ENCODE peak calls at places on chromosomes 16 and 17, in nine cellular contexts. One of them, this sample, is unnamed.

GRCh38 chr17:42517516-42517915 is 18.5 kb upstream of the NAGLU start:
- DNase-seq in sigmoid colon: peak; percentile 95
- DNase-seq in A549: peak; percentile 100
- DNase-seq in body of pancreas: peak; percentile 84
- DNase-seq in ovary: peak; percentile 88
- DNase-seq in stomach: peak; percentile 87
- DNase-seq in Peyer's patch: peak; percentile 82
- DNase-seq in breast epithelium: peak; percentile 85
- DNase-seq in heart left ventricle: peak; percentile 84
- DNase-seq in this sample: peak; percentile 93

GRCh38 chr16:287298-287811 is 4.4 kb downstream of the PDIA2 start:
- DNase-seq in sigmoid colon: no peak
- DNase-seq in A549: no peak
- DNase-seq in body of pancreas: peak; percentile 60
- DNase-seq in ovary: no peak
- DNase-seq in stomach: peak; percentile 60
- DNase-seq in Peyer's patch: no peak
- DNase-seq in breast epithelium: no peak
- DNase-seq in heart left ventricle: no peak
- DNase-seq in this sample: no peak

GRCh38 chr16:64098451-64098850 is 1023.4 kb downstream of the CDH11 start:
- DNase-seq in sigmoid colon: no peak
- DNase-seq in A549: no peak
- DNase-seq in body of pancreas: no peak
- DNase-seq in ovary: no peak
- DNase-seq in stomach: no peak
- DNase-seq in Peyer's patch: no peak
- DNase-seq in breast epithelium: no peak
- DNase-seq in heart left ventricle: no peak
- DNase-seq in this sample: no peak

GRCh38 chr16:63410594-63410993 is 1374.4 kb upstream of the CDH8 start:
- DNase-seq in sigmoid colon: no peak
- DNase-seq in A549: no peak
- DNase-seq in body of pancreas: no peak
- DNase-seq in ovary: no peak
- DNase-seq in stomach: no peak
- DNase-seq in Peyer's patch: no peak
- DNase-seq in breast epithelium: no peak
- DNase-seq in heart left ventricle: no peak
- DNase-seq in this sample: no peak

GRCh38 chr17:82065638-82066303 is at the start of gene DUS1L:
- DNase-seq in sigmoid colon: peak; percentile 80
- DNase-seq in A549: peak; percentile 68
- DNase-seq in body of pancreas: peak; percentile 62
- DNase-seq in ovary: peak; percentile 77
- DNase-seq in stomach: peak; percentile 71
- DNase-seq in Peyer's patch: peak; percentile 46
- DNase-seq in breast epithelium: peak; percentile 67
- DNase-seq in heart left ventricle: peak; percentile 72
- DNase-seq in this sample: peak; percentile 38

GRCh38 chr16:46691720-46692119 is 2.3 kb downstream of the ORC6 start:
- DNase-seq in sigmoid colon: no peak
- DNase-seq in A549: no peak
- DNase-seq in body of pancreas: no peak
- DNase-seq in ovary: no peak
- DNase-seq in stomach: no peak
- DNase-seq in Peyer's patch: no peak
- DNase-seq in breast epithelium: no peak
- DNase-seq in heart left ventricle: no peak
- DNase-seq in this sample: no peak

GRCh38 chr16:22195695-22196558 is 10.2 kb upstream of the EEF2K start:
- DNase-seq in sigmoid colon: peak; percentile 95
- DNase-seq in A549: peak; percentile 60
- DNase-seq in body of pancreas: peak; percentile 92
- DNase-seq in ovary: peak; percentile 92
- DNase-seq in stomach: peak; percentile 94
- DNase-seq in Peyer's patch: peak; percentile 90
- DNase-seq in breast epithelium: peak; percentile 96
- DNase-seq in heart left ventricle: peak; percentile 90
- DNase-seq in this sample: peak; percentile 95

GRCh38 chr17:40035162-40035559 is 19.0 kb downstream of the MED24 start:
- DNase-seq in sigmoid colon: no peak
- DNase-seq in A549: peak; percentile 74
- DNase-seq in body of pancreas: no peak
- DNase-seq in ovary: no peak
- DNase-seq in stomach: no peak
- DNase-seq in Peyer's patch: no peak
- DNase-seq in breast epithelium: no peak
- DNase-seq in heart left ventricle: no peak
- DNase-seq in this sample: peak; percentile 60

GRCh38 chr17:83180996-83181481 is 101.6 kb downstream of the METRNL start:
- DNase-seq in sigmoid colon: no peak
- DNase-seq in A549: peak; percentile 43
- DNase-seq in body of pancreas: peak; percentile 1
- DNase-seq in ovary: peak; percentile 9
- DNase-seq in stomach: no peak
- DNase-seq in Peyer's patch: peak; percentile 13
- DNase-seq in breast epithelium: peak; percentile 34
- DNase-seq in heart left ventricle: no peak
- DNase-seq in this sample: no peak
- TF ChIP-seq CTCF in sigmoid colon: no peak
- TF ChIP-seq CTCF in A549: no peak
- TF ChIP-seq CTCF in body of pancreas: no peak
- TF ChIP-seq CTCF in ovary: no peak
- TF ChIP-seq CTCF in stomach: no peak
- TF ChIP-seq CTCF in Peyer's patch: no peak
- TF ChIP-seq CTCF in breast epithelium: no peak
- TF ChIP-seq CTCF in heart left ventricle: no peak
- TF ChIP-seq CTCF in this sample: no peak

DNA sequence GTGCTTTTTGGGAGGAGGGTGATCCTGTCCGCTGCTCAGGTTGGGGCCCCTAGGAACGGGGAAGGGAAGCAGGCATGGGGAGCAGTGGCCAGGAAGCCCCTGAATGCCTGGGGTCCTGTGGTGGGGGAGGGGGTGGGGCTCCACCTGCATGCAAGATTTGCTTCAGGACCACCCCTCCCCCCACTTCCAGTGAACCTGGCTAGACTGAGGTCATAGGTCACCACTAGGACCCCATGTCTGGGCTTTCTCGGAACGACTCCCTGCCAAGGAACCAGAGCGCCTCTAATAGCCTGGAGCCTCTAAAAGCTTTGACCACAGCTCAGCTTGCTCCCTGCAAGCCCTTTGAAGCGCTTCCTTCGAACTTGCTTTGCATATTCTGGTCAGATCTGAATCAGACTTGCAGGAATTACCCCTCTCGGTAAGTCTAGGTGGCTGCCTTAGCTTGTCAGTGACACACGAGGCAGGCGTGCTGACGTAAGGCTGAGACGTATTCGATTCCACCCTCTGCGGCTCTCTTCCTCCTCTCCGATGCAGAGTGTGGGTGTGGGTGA is 3.6 kb downstream of the SOCS3 start:
- DNase-seq in sigmoid colon: peak; percentile 85
- DNase-seq in A549: peak; percentile 67
- DNase-seq in body of pancreas: peak; percentile 64
- DNase-seq in ovary: no peak
- DNase-seq in stomach: peak; percentile 54
- DNase-seq in Peyer's patch: peak; percentile 93
- DNase-seq in breast epithelium: no peak
- DNase-seq in heart left ventricle: no peak
- DNase-seq in this sample: peak; percentile 51
- TF ChIP-seq POLR2A in sigmoid colon: no peak
- TF ChIP-seq POLR2A in A549: no peak
- TF ChIP-seq POLR2A in body of pancreas: no peak
- TF ChIP-seq POLR2A in ovary: no peak
- TF ChIP-seq POLR2A in stomach: no peak
- TF ChIP-seq POLR2A in Peyer's patch: no peak
- TF ChIP-seq POLR2A in breast epithelium: no peak
- TF ChIP-seq POLR2A in heart left ventricle: no peak
- TF ChIP-seq POLR2A in this sample: no peak

GRCh38 chr17:53949473-53950090 is 126.9 kb downstream of the KIF2B start:
- DNase-seq in sigmoid colon: no peak
- DNase-seq in A549: no peak
- DNase-seq in body of pancreas: no peak
- DNase-seq in ovary: no peak
- DNase-seq in stomach: no peak
- DNase-seq in Peyer's patch: no peak
- DNase-seq in breast epithelium: no peak
- DNase-seq in heart left ventricle: no peak
- DNase-seq in this sample: no peak
- TF ChIP-seq CTCF in sigmoid colon: no peak
- TF ChIP-seq CTCF in A549: no peak
- TF ChIP-seq CTCF in body of pancreas: no peak
- TF ChIP-seq CTCF in ovary: no peak
- TF ChIP-seq CTCF in stomach: no peak
- TF ChIP-seq CTCF in Peyer's patch: no peak
- TF ChIP-seq CTCF in breast epithelium: no peak
- TF ChIP-seq CTCF in heart left ventricle: no peak
- TF ChIP-seq CTCF in this sample: no peak

GRCh38 chr16:19517424-19518089 is 4.3 kb downstream of the GDE1 start:
- DNase-seq in sigmoid colon: no peak
- DNase-seq in A549: peak; percentile 48
- DNase-seq in body of pancreas: no peak
- DNase-seq in ovary: no peak
- DNase-seq in stomach: no peak
- DNase-seq in Peyer's patch: no peak
- DNase-seq in breast epithelium: no peak
- DNase-seq in heart left ventricle: no peak
- DNase-seq in this sample: no peak
- TF ChIP-seq POLR2A in sigmoid colon: no peak
- TF ChIP-seq POLR2A in A549: no peak
- TF ChIP-seq POLR2A in body of pancreas: no peak
- TF ChIP-seq POLR2A in ovary: no peak
- TF ChIP-seq POLR2A in stomach: no peak
- TF ChIP-seq POLR2A in Peyer's patch: no peak
- TF ChIP-seq POLR2A in breast epithelium: no peak
- TF ChIP-seq POLR2A in heart left ventricle: no peak
- TF ChIP-seq POLR2A in this sample: no peak

GRCh38 chr16:87784812-87785211 is 19.0 kb upstream of the KLHDC4 start:
- DNase-seq in sigmoid colon: no peak
- DNase-seq in A549: no peak
- DNase-seq in body of pancreas: peak; percentile 42
- DNase-seq in ovary: no peak
- DNase-seq in stomach: no peak
- DNase-seq in Peyer's patch: no peak
- DNase-seq in breast epithelium: no peak
- DNase-seq in heart left ventricle: no peak
- DNase-seq in this sample: peak; percentile 65

GRCh38 chr16:87778830-87779579 is 13.2 kb upstream of the KLHDC4 start:
- DNase-seq in sigmoid colon: peak; percentile 95
- DNase-seq in A549: peak; percentile 85
- DNase-seq in body of pancreas: peak; percentile 92
- DNase-seq in ovary: peak; percentile 86
- DNase-seq in stomach: peak; percentile 94
- DNase-seq in Peyer's patch: peak; percentile 88
- DNase-seq in breast epithelium: peak; percentile 87
- DNase-seq in heart left ventricle: peak; percentile 80
- DNase-seq in this sample: peak; percentile 90

GRCh38 chr16:87778476-87778829 is 12.7 kb upstream of the KLHDC4 start:
- DNase-seq in sigmoid colon: no peak
- DNase-seq in A549: no peak
- DNase-seq in body of pancreas: no peak
- DNase-seq in ovary: no peak
- DNase-seq in stomach: no peak
- DNase-seq in Peyer's patch: no peak
- DNase-seq in breast epithelium: no peak
- DNase-seq in heart left ventricle: no peak
- DNase-seq in this sample: no peak

DNA sequence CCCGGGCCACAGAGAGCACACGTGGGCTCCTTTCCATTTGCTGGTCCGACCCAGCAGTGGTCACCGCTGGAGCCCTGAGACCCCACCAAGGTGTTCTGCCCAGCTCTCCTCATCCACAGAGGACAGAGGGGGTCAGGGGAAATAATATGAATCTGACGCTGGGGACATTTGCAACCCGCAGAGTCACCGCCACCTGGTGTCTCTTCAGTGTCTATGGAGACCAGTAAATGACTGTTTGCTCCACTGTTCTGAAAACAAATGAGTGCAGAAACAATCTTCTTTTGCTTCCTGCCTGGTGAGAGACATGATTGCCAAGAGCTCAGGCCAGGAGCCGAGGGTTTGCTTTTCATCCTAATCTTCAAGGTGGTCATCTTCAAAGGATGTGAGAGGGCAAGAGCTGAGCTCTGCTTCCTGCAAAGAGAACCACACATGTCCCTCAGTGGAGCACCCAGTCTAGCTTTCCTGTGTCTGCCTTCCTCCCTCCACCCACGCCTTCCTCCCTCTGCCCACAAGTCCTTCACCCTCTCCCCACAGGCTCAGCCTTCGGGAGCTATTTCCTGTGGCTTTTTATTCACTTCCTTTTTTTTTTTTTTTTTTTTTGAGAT is 14.7 kb upstream of the KLHDC4 start:
- DNase-seq in sigmoid colon: no peak
- DNase-seq in A549: no peak
- DNase-seq in body of pancreas: peak; percentile 75
- DNase-seq in ovary: no peak
- DNase-seq in stomach: peak; percentile 34
- DNase-seq in Peyer's patch: peak; percentile 73
- DNase-seq in breast epithelium: no peak
- DNase-seq in heart left ventricle: peak; percentile 48
- DNase-seq in this sample: peak; percentile 30
- TF ChIP-seq CTCF in sigmoid colon: no peak
- TF ChIP-seq CTCF in A549: no peak
- TF ChIP-seq CTCF in body of pancreas: no peak
- TF ChIP-seq CTCF in ovary: no peak
- TF ChIP-seq CTCF in stomach: no peak
- TF ChIP-seq CTCF in Peyer's patch: no peak
- TF ChIP-seq CTCF in breast epithelium: no peak
- TF ChIP-seq CTCF in heart left ventricle: no peak
- TF ChIP-seq CTCF in this sample: no peak

DNA sequence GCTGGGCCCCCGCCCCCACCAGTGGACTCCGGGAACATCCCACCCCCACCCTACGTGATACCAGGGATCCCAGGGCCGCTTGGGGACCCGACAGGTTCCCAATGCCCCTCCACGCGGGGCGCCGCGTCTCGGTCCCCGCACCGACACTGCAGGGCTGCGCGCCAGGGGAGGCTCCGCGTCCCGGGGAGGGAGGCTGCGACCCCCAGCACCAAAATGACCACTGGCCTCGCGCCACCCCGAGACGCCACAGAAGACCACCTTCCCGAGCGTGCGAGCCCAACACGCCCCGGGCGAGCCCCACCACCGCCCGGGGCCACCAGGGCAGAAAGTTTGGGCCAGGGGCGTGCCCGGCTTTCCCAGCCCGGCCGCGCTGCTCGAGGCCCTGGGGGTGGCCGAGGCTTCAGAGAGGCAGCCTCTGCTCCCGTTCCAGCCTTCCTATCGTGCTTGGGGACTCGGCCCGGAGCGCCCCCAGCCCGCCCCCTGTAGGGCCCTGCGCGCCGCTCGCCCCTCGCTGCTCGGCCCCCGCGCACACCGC is 1.2 kb downstream of the RBFOX3 start:
- DNase-seq in sigmoid colon: no peak
- DNase-seq in A549: peak; percentile 66
- DNase-seq in body of pancreas: no peak
- DNase-seq in ovary: no peak
- DNase-seq in stomach: no peak
- DNase-seq in Peyer's patch: no peak
- DNase-seq in breast epithelium: no peak
- DNase-seq in heart left ventricle: no peak
- DNase-seq in this sample: no peak
- TF ChIP-seq POLR2A in sigmoid colon: no peak
- TF ChIP-seq POLR2A in A549: no peak
- TF ChIP-seq POLR2A in body of pancreas: no peak
- TF ChIP-seq POLR2A in ovary: no peak
- TF ChIP-seq POLR2A in stomach: no peak
- TF ChIP-seq POLR2A in Peyer's patch: no peak
- TF ChIP-seq POLR2A in breast epithelium: no peak
- TF ChIP-seq POLR2A in heart left ventricle: no peak
- TF ChIP-seq POLR2A in this sample: no peak